ENCODE peak calls at places on chromosomes 11 and 22, in six cellular contexts. D, H, W, N, M and F are unnamed samples.
A peak's percentile ranks its signal among the peaks of the same experiment; 100 is the strongest.

GRCh38 chr22:41169157-41169556 is 36.0 kb upstream of the L3MBTL2 start:
- DNase-seq in D (no peak), H (no peak), W (no peak), N (no peak), M (no peak), F (no peak)

GRCh38 chr11:131643171-131643570 is 272.8 kb downstream of the NTM start:
- DNase-seq in D (no peak), H (no peak), W (no peak), N (peak; percentile 59), M (no peak), F (no peak)

GRCh38 chr11:45560935-45561330 is 104.5 kb downstream of the CHST1 start:
- DNase-seq in D (no peak), H (no peak), W (no peak), N (peak; percentile 64), M (no peak), F (no peak)

GRCh38 chr11:1567052-1567720 is 4.9 kb downstream of the DUSP8 start:
- DNase-seq in D (no peak), H (no peak), W (no peak), N (no peak), M (no peak), F (no peak)

GRCh38 chr11:57368106-57368826 is 12.7 kb downstream of the PRG3 start:
- DNase-seq in D (no peak), H (no peak), W (no peak), N (no peak), M (no peak), F (no peak)

GRCh38 chr11:21556936-21557335 is 635.9 kb upstream of the ANO5 start:
- DNase-seq in D (no peak), H (no peak), W (no peak), N (peak; percentile 6), M (no peak), F (no peak)

GRCh38 chr11:5310423-5310822 is 8.7 kb upstream of the OR51B4 start:
- DNase-seq in D (no peak), H (no peak), W (no peak), N (no peak), M (no peak), F (no peak)

GRCh38 chr11:98423933-98424332 is 596.8 kb upstream of the CNTN5 start:
- DNase-seq in D (no peak), H (no peak), W (peak; percentile 17), N (no peak), M (no peak), F (no peak)

GRCh38 chr11:8040261-8040920 is 40.6 kb upstream of the TUB start:
- DNase-seq in D (no peak), H (no peak), W (no peak), N (no peak), M (no peak), F (no peak)

GRCh38 chr22:37742374-37743092 is 45.7 kb downstream of the TRIOBP start:
- DNase-seq in D (no peak), H (no peak), W (no peak), N (no peak), M (no peak), F (no peak)

GRCh38 chr22:46803031-46803880 is 40.8 kb downstream of the TBC1D22A start:
- DNase-seq in D (no peak), H (peak; percentile 51), W (peak; percentile 32), N (peak; percentile 80), M (peak; percentile 47), F (peak; percentile 77)

GRCh38 chr11:133947298-133947905 is 9.4 kb downstream of the IGSF9B start:
- DNase-seq in D (no peak), H (no peak), W (no peak), N (peak; percentile 77), M (peak; percentile 20), F (no peak)

GRCh38 chr22:39664485-39665200 is 94.1 kb downstream of the CACNA1I start:
- DNase-seq in D (no peak), H (peak; percentile 81), W (no peak), N (peak; percentile 49), M (no peak), F (peak; percentile 98)

GRCh38 chr11:32830796-32831195 is 1.1 kb downstream of the PRRG4 start:
- DNase-seq in D (no peak), H (no peak), W (no peak), N (no peak), M (no peak), F (no peak)

GRCh38 chr11:115939104-115939503 is 434.9 kb upstream of the CADM1 start:
- DNase-seq in D (no peak), H (no peak), W (no peak), N (no peak), M (no peak), F (no peak)

GRCh38 chr22:32606181-32606580 is 131.6 kb downstream of the FBXO7 start:
- DNase-seq in D (no peak), H (no peak), W (no peak), N (no peak), M (no peak), F (no peak)

GRCh38 chr11:5092821-5093585 is 23.6 kb downstream of the OR52E1 start:
- DNase-seq in D (no peak), H (no peak), W (no peak), N (no peak), M (no peak), F (no peak)

GRCh38 chr11:1574256-1575242 is 2.5 kb upstream of the DUSP8 start:
- DNase-seq in D (no peak), H (no peak), W (peak; percentile 17), N (peak; percentile 89), M (no peak), F (peak; percentile 85)

GRCh38 chr22:45552580-45553332 is 50.1 kb downstream of the FBLN1 start:
- DNase-seq in D (no peak), H (no peak), W (peak; percentile 65), N (peak; percentile 55), M (no peak), F (no peak)

GRCh38 chr11:129639300-129639699 is 176.3 kb upstream of the TMEM45B start:
- DNase-seq in D (no peak), H (no peak), W (no peak), N (no peak), M (peak; percentile 3), F (no peak)

DNA sequence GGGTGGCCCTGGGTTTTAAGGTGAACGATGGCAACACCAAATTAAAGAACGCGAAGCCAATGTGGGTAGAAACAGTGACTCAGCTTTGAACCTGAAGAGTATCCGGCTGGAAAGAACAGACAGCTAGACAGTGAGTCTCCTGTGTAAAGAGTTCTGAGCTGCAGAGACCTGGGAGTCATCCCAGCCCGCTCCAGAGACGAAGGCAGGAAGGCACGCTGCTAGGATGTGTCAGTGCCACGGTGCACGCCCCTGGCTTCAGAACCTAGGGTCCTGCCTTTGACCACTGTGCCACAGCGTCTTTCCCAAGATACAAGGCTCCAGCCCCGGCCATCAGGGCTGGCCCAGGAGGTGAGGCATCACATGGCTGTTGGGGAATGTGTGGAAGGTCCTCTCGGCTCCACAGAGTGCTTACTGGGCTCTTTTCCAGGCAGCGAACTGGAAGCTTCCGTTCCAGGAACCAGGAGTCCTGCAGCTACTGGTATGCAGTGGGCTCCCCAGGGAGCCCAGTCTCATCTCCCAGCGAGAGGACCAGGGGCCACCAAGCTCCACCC is 29.9 kb downstream of the LRFN4 start:
- DNase-seq in D (no peak), H (no peak), W (no peak), N (no peak), M (no peak), F (peak; percentile 30)
- TF ChIP-seq GABPA in D (no peak), H (no peak), W (no peak), N (no peak), M (no peak), F (no peak)

GRCh38 chr11:124900464-124900863 is 2.8 kb upstream of the ROBO4 start:
- DNase-seq in D (no peak), H (no peak), W (no peak), N (peak; percentile 5), M (peak; percentile 25), F (no peak)
- TF ChIP-seq GABPA in D (no peak), H (no peak), W (no peak), N (no peak), M (no peak), F (no peak)

GRCh38 chr11:10875430-10876021 is 17.7 kb upstream of the ZBED5 start:
- DNase-seq in D (no peak), H (no peak), W (no peak), N (no peak), M (no peak), F (no peak)

GRCh38 chr11:10881892-10882291 is 24.0 kb upstream of the ZBED5 start:
- DNase-seq in D (no peak), H (no peak), W (no peak), N (no peak), M (no peak), F (no peak)

GRCh38 chr11:10876168-10876567 is 18.3 kb upstream of the ZBED5 start:
- DNase-seq in D (no peak), H (no peak), W (no peak), N (no peak), M (no peak), F (no peak)

GRCh38 chr11:10878408-10879214 is 20.8 kb upstream of the ZBED5 start:
- DNase-seq in D (peak; percentile 19), H (no peak), W (peak; percentile 37), N (peak; percentile 47), M (peak; percentile 58), F (peak; percentile 26)
- TF ChIP-seq GABPA in D (no peak), H (no peak), W (no peak), N (no peak), M (no peak), F (no peak)

GRCh38 chr11:69352715-69353325 is 58.9 kb downstream of the MYEOV start:
- DNase-seq in D (no peak), H (peak; percentile 21), W (no peak), N (no peak), M (no peak), F (no peak)
- TF ChIP-seq GABPA in D (no peak), H (no peak), W (no peak), N (no peak), M (no peak), F (no peak)